ENCODE peak calls at places on chromosomes 7 and 10, in nine cellular contexts. C, I, H, P, X, L, V, T and O are unnamed samples.

GRCh38 chr7:114109299-114109698 is 190.5 kb upstream of the PPP1R3A start:
- DNase-seq in C (no peak), I (no peak), H (no peak), P (no peak), X (no peak), L (no peak), V (no peak), T (no peak), O (no peak)

GRCh38 chr10:98919899-98920298 is 315.8 kb downstream of the HPSE2 start:
- DNase-seq in C (no peak), I (peak), H (no peak), P (no peak), X (no peak), L (no peak), V (no peak), T (no peak), O (no peak)

GRCh38 chr7:552711-553636 is 33.3 kb upstream of the PDGFA start:
- DNase-seq in C (no peak), I (no peak), H (no peak), P (no peak), X (no peak), L (no peak), V (no peak), T (no peak), O (no peak)

GRCh38 chr7:115363916-115364315 is 442.0 kb downstream of the MDFIC start:
- DNase-seq in C (no peak), I (peak), H (no peak), P (no peak), X (no peak), L (no peak), V (no peak), T (no peak), O (no peak)

GRCh38 chr7:101784275-101785127 is 32.9 kb upstream of the CUX1 start:
- DNase-seq in C (no peak), I (no peak), H (no peak), P (no peak), X (no peak), L (no peak), V (peak), T (no peak), O (no peak)

GRCh38 chr10:47311193-47311899 is 10.9 kb upstream of the GDF2 start:
- DNase-seq in C (no peak), I (no peak), H (no peak), P (no peak), X (peak), L (peak), V (no peak), T (peak), O (no peak)

GRCh38 chr10:86250399-86250798 is 116.2 kb downstream of the GRID1 start:
- DNase-seq in C (no peak), I (no peak), H (no peak), P (no peak), X (no peak), L (no peak), V (no peak), T (no peak), O (no peak)

GRCh38 chr10:70302292-70302691 is 18.5 kb upstream of the NPFFR1 start:
- DNase-seq in C (no peak), I (peak), H (no peak), P (no peak), X (no peak), L (no peak), V (peak), T (no peak), O (no peak)

GRCh38 chr7:115662120-115662519 is 368.4 kb downstream of the TFEC start:
- DNase-seq in C (no peak), I (peak), H (no peak), P (no peak), X (no peak), L (no peak), V (no peak), T (no peak), O (no peak)

GRCh38 chr7:98123073-98123696 is 16.5 kb downstream of the LMTK2 start:
- DNase-seq in C (no peak), I (peak), H (no peak), P (no peak), X (no peak), L (no peak), V (no peak), T (no peak), O (no peak)

GRCh38 chr7:22569586-22570321 is 69.8 kb upstream of the STEAP1B start:
- DNase-seq in C (no peak), I (peak), H (no peak), P (no peak), X (peak), L (no peak), V (no peak), T (no peak), O (peak)

GRCh38 chr7:38291117-38291647 is 17.7 kb upstream of the TARP start:
- DNase-seq in C (no peak), I (no peak), H (no peak), P (no peak), X (no peak), L (no peak), V (no peak), T (no peak), O (no peak)

GRCh38 chr7:151152935-151153513 is 14.5 kb downstream of the GBX1 start:
- DNase-seq in C (no peak), I (no peak), H (no peak), P (no peak), X (no peak), L (no peak), V (no peak), T (no peak), O (no peak)

GRCh38 chr7:106730021-106730420 is 69.1 kb upstream of the CCDC71L start:
- DNase-seq in C (no peak), I (no peak), H (no peak), P (no peak), X (no peak), L (no peak), V (no peak), T (no peak), O (no peak)

GRCh38 chr10:23294638-23295247 is 49.9 kb downstream of the C10orf67 start:
- DNase-seq in C (no peak), I (peak), H (no peak), P (no peak), X (no peak), L (no peak), V (no peak), T (no peak), O (no peak)

GRCh38 chr7:87530126-87530525 is 54.6 kb upstream of the ABCB4 start:
- DNase-seq in C (no peak), I (no peak), H (no peak), P (no peak), X (no peak), L (no peak), V (no peak), T (no peak), O (no peak)

GRCh38 chr10:80271416-80271815 is 18.0 kb downstream of the MAT1A start:
- DNase-seq in C (no peak), I (no peak), H (no peak), P (no peak), X (no peak), L (no peak), V (no peak), T (no peak), O (no peak)

GRCh38 chr7:6274743-6275142 is 2.3 kb upstream of the CYTH3 start:
- DNase-seq in C (no peak), I (peak), H (no peak), P (no peak), X (no peak), L (no peak), V (no peak), T (no peak), O (no peak)

GRCh38 chr7:100171840-100172239 is 3.4 kb upstream of the GAL3ST4 start:
- DNase-seq in C (no peak), I (no peak), H (no peak), P (no peak), X (no peak), L (peak), V (no peak), T (no peak), O (peak)

GRCh38 chr10:12180221-12180974 is 15.3 kb downstream of the NUDT5 start:
- DNase-seq in C (no peak), I (no peak), H (no peak), P (no peak), X (no peak), L (no peak), V (no peak), T (no peak), O (no peak)
- TF ChIP-seq CTCF in C (no peak), I (no peak), H (no peak), P (no peak), X (no peak), L (no peak), V (no peak), T (no peak), O (no peak)

DNA sequence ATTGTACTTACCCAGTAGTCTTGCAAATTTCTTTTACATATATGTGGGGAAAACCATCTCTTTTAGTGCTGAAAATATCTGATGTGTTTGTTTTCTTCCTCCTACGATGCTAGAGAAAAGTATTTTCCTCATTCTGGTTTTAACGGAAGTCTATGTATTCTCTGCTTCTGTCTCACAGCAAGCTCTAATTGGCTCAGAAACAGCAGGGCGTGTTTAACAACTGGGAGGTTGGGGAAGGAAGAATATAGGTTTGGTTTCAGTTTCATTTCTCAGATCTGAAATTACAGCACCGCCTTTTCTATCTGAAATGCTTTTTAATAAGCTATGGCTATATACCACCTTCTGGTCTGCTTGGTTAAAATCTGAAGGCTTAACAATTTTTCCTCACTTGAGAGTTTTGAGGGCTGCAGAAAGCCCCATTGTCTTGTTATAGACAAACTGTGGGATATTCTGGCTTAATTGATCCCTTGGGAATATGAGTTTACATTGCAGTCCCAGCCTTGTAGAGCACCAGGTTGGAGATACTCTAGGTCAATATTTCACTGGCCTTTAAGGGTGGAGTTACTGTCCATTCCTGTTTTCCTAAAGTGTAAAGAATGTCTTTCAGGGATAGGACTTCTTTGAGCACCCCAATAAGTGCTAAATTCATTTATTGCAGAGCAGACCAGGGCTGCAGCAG is at the start of gene SAMD9:
- DNase-seq in C (peak), I (peak), H (peak), P (peak), X (peak), L (no peak), V (peak), T (no peak), O (peak)
- TF ChIP-seq POLR2A in C (no peak), I (no peak), H (no peak), P (no peak), X (peak), L (peak), V (no peak), T (no peak), O (peak)

GRCh38 chr10:20486791-20487190 is 410.3 kb downstream of the NEBL start:
- DNase-seq in C (no peak), I (no peak), H (no peak), P (no peak), X (no peak), L (no peak), V (no peak), T (no peak), O (no peak)

GRCh38 chr10:20485554-20485953 is 411.6 kb downstream of the NEBL start:
- DNase-seq in C (no peak), I (no peak), H (no peak), P (no peak), X (no peak), L (no peak), V (no peak), T (no peak), O (no peak)

DNA sequence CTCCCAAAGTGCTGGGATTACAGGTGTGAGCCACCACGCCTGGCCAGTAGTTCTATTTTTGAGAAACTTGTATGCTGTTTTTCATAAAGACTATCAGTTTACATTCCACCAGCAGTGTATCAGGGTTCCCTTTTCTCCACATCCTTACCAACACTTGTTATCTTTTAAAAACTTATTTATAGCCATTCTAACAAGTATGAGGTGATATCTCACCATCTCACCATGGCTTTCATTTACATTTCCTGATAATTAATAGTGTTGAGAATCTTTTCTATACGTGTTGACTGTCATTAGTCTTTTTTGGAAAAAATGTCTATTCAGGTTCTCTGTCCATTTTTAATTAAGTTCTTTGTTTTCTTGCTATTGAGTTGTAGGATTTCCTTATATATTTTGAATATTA is 416.1 kb downstream of the NEBL start:
- DNase-seq in C (no peak), I (no peak), H (no peak), P (no peak), X (no peak), L (no peak), V (no peak), T (no peak), O (no peak)
- TF ChIP-seq CTCF in C (no peak), I (no peak), H (no peak), P (no peak), X (no peak), L (no peak), V (no peak), T (no peak), O (no peak)

DNA sequence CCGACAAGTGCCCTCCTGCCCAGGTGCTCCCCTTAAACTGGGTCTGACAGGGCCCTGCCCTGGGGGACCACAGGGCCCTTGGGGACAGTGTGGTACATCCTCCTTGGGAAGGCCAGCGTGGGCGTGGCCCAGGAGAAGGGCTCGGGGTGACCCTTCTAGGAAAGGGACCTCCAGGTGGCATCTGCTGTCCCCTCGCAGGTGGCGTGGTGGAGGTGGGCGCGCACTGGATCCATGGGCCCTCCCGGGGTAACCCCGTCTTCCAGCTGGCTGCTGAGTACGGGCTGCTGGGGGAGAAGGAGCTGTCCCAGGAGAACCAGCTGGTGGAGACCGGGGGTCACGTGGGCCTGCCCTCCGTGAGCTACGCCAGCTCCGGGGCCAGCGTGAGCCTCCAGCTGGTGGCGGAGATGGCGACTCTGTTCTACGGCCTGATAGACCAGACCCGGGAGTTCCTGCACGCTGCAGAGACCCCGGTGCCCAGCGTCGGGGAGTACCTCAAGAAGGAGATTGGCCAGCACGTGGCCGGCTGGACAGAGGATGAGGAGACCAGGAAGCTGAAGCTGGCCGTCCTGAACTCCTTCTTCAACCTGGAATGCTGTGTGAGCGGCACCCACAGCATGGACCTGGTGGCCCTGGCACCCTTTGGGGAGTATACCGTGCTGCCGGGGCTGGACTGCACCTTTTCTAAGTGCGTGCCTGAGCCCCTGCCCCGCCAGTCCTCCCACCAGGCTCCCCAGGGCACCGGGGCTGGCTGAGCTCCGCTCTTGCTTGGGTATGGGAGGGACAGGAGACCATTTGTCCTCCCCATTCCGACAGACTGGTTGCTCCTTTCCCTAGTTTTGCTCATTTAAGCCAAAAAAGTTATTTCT is 972 bp downstream of the PAOX start:
- DNase-seq in C (no peak), I (no peak), H (no peak), P (no peak), X (no peak), L (no peak), V (no peak), T (no peak), O (no peak)
- TF ChIP-seq POLR2A in C (no peak), I (no peak), H (no peak), P (no peak), X (no peak), L (no peak), V (no peak), T (no peak), O (no peak)

GRCh38 chr7:30170460-30171197 is 35.8 kb downstream of the MTURN start:
- DNase-seq in C (no peak), I (no peak), H (no peak), P (no peak), X (no peak), L (no peak), V (no peak), T (no peak), O (no peak)

GRCh38 chr7:30171753-30172447 is 37.1 kb downstream of the MTURN start:
- DNase-seq in C (no peak), I (peak), H (no peak), P (no peak), X (no peak), L (no peak), V (no peak), T (no peak), O (no peak)

GRCh38 chr7:30172451-30172850 is 37.7 kb downstream of the MTURN start:
- DNase-seq in C (no peak), I (no peak), H (no peak), P (no peak), X (no peak), L (no peak), V (no peak), T (no peak), O (no peak)

GRCh38 chr7:30175171-30175570 is 40.4 kb downstream of the MTURN start:
- DNase-seq in C (no peak), I (no peak), H (no peak), P (no peak), X (no peak), L (no peak), V (no peak), T (no peak), O (no peak)

DNA sequence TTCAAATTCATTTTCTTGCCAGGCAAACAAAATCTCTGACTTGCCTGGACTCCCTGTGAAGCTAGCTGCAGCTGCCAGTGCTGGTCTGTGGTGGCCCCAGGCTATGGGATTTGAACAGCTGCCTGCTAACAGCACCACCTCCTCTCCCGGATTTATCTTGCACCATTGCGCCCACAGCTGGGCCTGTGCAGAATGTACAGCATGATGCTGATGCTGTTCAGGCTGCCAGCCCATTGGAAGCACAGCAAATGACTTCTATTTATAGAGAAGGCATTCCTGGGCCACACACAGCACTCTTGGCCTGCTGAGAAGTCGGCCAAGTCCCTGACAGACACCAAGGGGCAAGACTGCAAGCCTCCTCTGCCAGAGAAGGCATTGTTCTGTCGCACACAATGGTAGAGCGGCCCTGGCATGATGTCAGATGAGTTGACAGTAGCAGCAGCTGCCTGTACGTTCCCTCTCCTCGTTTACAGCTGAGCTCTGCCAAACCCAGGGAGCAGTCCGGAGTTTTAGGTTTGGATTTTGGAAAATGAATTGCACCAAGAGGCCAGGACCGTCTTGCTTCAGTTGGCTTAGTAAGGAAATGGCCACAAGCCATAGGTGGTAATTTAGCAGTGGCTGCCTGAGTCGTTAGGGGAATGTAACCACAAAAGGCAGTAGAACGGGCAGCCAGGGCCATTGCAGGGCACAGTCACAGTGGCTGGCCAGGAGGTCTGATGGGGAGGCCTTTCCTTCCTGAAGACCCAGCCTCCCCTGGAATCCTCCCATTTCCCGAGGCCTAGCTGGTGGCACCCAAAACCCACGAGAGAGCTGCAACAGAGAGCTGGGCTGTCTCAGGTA is 38.5 kb downstream of the MTURN start:
- DNase-seq in C (no peak), I (peak), H (peak), P (peak), X (peak), L (no peak), V (peak), T (no peak), O (peak)
- TF ChIP-seq CTCF in C (no peak), I (peak), H (no peak), P (no peak), X (no peak), L (no peak), V (no peak), T (no peak), O (no peak)

GRCh38 chr10:133403359-133403758 is 9.4 kb downstream of the MTG1 start:
- DNase-seq in C (no peak), I (no peak), H (no peak), P (no peak), X (no peak), L (no peak), V (no peak), T (no peak), O (no peak)
- TF ChIP-seq POLR2A in C (no peak), I (no peak), H (no peak), P (no peak), X (no peak), L (no peak), V (no peak), T (no peak), O (no peak)

DNA sequence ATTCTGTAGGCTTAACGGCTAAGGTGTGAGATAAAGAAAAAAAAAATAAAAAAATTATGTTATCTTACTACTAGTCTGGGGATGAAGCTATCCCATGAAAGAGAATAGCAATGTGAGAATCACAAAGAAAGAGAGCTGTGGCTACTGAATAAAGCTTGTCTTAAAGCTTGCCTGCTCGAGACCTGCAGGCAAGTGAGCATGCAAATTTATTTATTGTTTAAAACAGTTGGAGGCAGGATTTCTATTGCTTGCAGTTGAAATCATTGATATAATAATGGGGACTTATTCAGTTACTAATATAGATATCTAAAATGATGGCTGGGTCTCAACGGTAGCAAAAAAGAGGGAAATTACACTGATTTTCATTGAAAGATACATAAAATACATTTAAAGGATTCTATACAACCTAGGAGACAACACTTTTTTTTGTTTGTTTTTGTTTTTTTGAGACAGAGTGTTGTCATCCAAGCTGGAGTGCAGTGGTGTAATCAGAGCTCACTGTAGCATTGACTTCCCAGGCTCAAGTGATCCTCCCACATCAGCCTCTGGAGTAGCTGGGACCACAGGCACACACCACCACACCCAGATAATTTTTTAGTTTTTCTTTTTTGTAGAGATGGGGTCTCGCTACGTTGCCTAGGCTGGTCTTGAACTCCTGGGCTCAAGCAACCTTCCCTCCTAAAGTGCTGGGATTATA is 144.5 kb upstream of the FEZF1 start:
- DNase-seq in C (no peak), I (no peak), H (no peak), P (no peak), X (no peak), L (no peak), V (no peak), T (no peak), O (no peak)
- TF ChIP-seq CTCF in C (no peak), I (no peak), H (no peak), P (no peak), X (no peak), L (no peak), V (no peak), T (no peak), O (no peak)